ENCODE peak calls at places on chromosome 9, in six cellular contexts. One of them, this sample, is unnamed. For H3K27me3, the result is how much of the 10 kb centered on the place peaks cover.

GRCh38 chr9:120885968-120886367 is 9.0 kb upstream of the PHF19 start:
- DNase-seq in GM23338: no peak
- DNase-seq in CD8-positive, alpha-beta T cell: no peak
- DNase-seq in brain microvascular endothelial cell: no peak
- DNase-seq in astrocyte: no peak
- DNase-seq in aorta: no peak
- DNase-seq in this sample: peak

GRCh38 chr9:8860925-8861324 is 1061.3 kb upstream of the DMAC1 start:
- DNase-seq in GM23338: no peak
- DNase-seq in CD8-positive, alpha-beta T cell: no peak
- DNase-seq in aorta: no peak
- DNase-seq in brain microvascular endothelial cell: peak
- DNase-seq in astrocyte: peak
- DNase-seq in this sample: no peak

GRCh38 chr9:81521892-81522291 is 167.5 kb downstream of the TLE1 start:
- DNase-seq in CD8-positive, alpha-beta T cell: no peak
- DNase-seq in aorta: no peak
- DNase-seq in brain microvascular endothelial cell: no peak
- DNase-seq in GM23338: no peak
- DNase-seq in astrocyte: no peak
- DNase-seq in this sample: no peak

GRCh38 chr9:95857122-95857521 is 18.4 kb upstream of the ERCC6L2 start:
- DNase-seq in aorta: no peak
- DNase-seq in brain microvascular endothelial cell: peak
- DNase-seq in GM23338: peak
- DNase-seq in astrocyte: peak
- DNase-seq in CD8-positive, alpha-beta T cell: no peak
- DNase-seq in this sample: no peak

GRCh38 chr9:35364817-35365585 is 124.9 kb upstream of the RUSC2 start:
- DNase-seq in brain microvascular endothelial cell: no peak
- DNase-seq in aorta: no peak
- DNase-seq in CD8-positive, alpha-beta T cell: no peak
- DNase-seq in astrocyte: no peak
- DNase-seq in GM23338: no peak
- DNase-seq in this sample: no peak

GRCh38 chr9:109244179-109245132 is 76.4 kb downstream of the EPB41L4B start:
- DNase-seq in GM23338: peak
- DNase-seq in CD8-positive, alpha-beta T cell: peak
- DNase-seq in brain microvascular endothelial cell: peak
- DNase-seq in astrocyte: peak
- DNase-seq in aorta: peak
- DNase-seq in this sample: peak

GRCh38 chr9:92735907-92736600 is 28.6 kb downstream of the BICD2 start:
- DNase-seq in CD8-positive, alpha-beta T cell: no peak
- DNase-seq in aorta: no peak
- DNase-seq in astrocyte: no peak
- DNase-seq in brain microvascular endothelial cell: no peak
- DNase-seq in GM23338: no peak
- DNase-seq in this sample: no peak

GRCh38 chr9:37338218-37338617 is 84.3 kb upstream of the GRHPR start:
- DNase-seq in aorta: no peak
- DNase-seq in GM23338: no peak
- DNase-seq in astrocyte: no peak
- DNase-seq in CD8-positive, alpha-beta T cell: no peak
- DNase-seq in brain microvascular endothelial cell: no peak
- DNase-seq in this sample: no peak

GRCh38 chr9:38038307-38039089 is 30.5 kb downstream of the SHB start:
- DNase-seq in GM23338: no peak
- DNase-seq in CD8-positive, alpha-beta T cell: no peak
- DNase-seq in brain microvascular endothelial cell: no peak
- DNase-seq in aorta: no peak
- DNase-seq in astrocyte: no peak
- DNase-seq in this sample: no peak

GRCh38 chr9:133674091-133674490 is 37.9 kb downstream of the DBH start:
- DNase-seq in CD8-positive, alpha-beta T cell: no peak
- DNase-seq in GM23338: no peak
- DNase-seq in astrocyte: no peak
- DNase-seq in aorta: no peak
- DNase-seq in brain microvascular endothelial cell: no peak
- DNase-seq in this sample: no peak

GRCh38 chr9:133679466-133680051 is 43.4 kb downstream of the DBH start:
- DNase-seq in CD8-positive, alpha-beta T cell: no peak
- DNase-seq in astrocyte: no peak
- DNase-seq in brain microvascular endothelial cell: no peak
- DNase-seq in GM23338: no peak
- DNase-seq in aorta: no peak
- DNase-seq in this sample: peak

GRCh38 chr9:133679056-133679455 is 42.9 kb downstream of the DBH start:
- DNase-seq in CD8-positive, alpha-beta T cell: no peak
- DNase-seq in GM23338: no peak
- DNase-seq in brain microvascular endothelial cell: no peak
- DNase-seq in aorta: no peak
- DNase-seq in astrocyte: no peak
- DNase-seq in this sample: no peak

GRCh38 chr9:133677126-133678010 is 41.2 kb downstream of the DBH start:
- DNase-seq in brain microvascular endothelial cell: no peak
- DNase-seq in CD8-positive, alpha-beta T cell: peak
- DNase-seq in astrocyte: no peak
- DNase-seq in GM23338: no peak
- DNase-seq in aorta: no peak
- DNase-seq in this sample: peak

DNA sequence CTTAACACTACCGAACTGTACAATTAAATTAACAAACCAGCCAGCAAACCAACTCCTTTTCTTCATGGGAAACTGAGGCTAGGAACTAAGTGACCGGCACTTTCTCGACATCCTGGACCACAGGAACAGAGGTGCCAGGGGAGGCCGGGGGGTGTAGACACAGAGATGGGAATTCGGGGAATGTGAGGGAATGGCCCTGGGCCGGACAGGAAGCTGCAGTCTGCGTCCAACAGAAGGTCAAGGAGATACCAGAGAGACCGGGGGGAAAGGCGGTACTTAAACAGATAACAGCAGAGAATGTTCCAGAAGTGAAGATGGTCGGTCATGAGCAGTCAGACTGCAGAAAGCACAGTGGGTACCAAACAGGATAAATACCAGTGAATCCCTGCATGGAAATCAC is 40.3 kb downstream of the DBH start:
- DNase-seq in brain microvascular endothelial cell: no peak
- DNase-seq in GM23338: no peak
- DNase-seq in aorta: no peak
- DNase-seq in CD8-positive, alpha-beta T cell: no peak
- DNase-seq in astrocyte: no peak
- DNase-seq in this sample: no peak
- H3K27me3 ChIP-seq in brain microvascular endothelial cell: under half
- H3K27me3 ChIP-seq in GM23338: under half
- H3K27me3 ChIP-seq in aorta: under half
- H3K27me3 ChIP-seq in CD8-positive, alpha-beta T cell: under half
- H3K27me3 ChIP-seq in astrocyte: under half
- H3K27me3 ChIP-seq in this sample: under half

DNA sequence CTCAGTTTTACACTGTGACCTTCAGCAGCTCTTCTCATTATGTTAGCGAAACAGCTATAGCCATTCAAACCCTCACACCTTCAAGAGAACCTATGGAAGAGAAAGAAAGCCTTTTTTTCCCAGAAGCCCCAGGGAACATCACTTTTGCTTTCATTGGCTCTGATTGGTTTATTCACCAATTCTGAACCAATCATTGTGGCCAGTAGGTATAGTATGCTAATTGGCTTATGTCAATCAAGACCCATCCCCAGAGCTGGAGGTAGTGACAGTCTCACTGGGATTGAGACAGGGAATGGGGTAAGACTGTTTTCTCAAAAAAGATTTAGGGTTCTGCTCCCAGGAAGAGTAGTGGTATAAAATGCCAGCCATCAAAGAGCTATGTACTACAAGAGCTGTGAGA is 74.1 kb upstream of the FSD1L start:
- DNase-seq in CD8-positive, alpha-beta T cell: no peak
- DNase-seq in brain microvascular endothelial cell: no peak
- DNase-seq in GM23338: no peak
- DNase-seq in aorta: no peak
- DNase-seq in astrocyte: no peak
- DNase-seq in this sample: no peak
- H3K27me3 ChIP-seq in CD8-positive, alpha-beta T cell: under half
- H3K27me3 ChIP-seq in brain microvascular endothelial cell: under half
- H3K27me3 ChIP-seq in GM23338: under half
- H3K27me3 ChIP-seq in aorta: under half
- H3K27me3 ChIP-seq in astrocyte: under half
- H3K27me3 ChIP-seq in this sample: under half

GRCh38 chr9:21754741-21755140 is 47.7 kb upstream of the MTAP start:
- DNase-seq in CD8-positive, alpha-beta T cell: no peak
- DNase-seq in astrocyte: no peak
- DNase-seq in GM23338: no peak
- DNase-seq in brain microvascular endothelial cell: no peak
- DNase-seq in aorta: no peak
- DNase-seq in this sample: no peak
- H3K27me3 ChIP-seq in CD8-positive, alpha-beta T cell: under half
- H3K27me3 ChIP-seq in astrocyte: under half
- H3K27me3 ChIP-seq in GM23338: half or more
- H3K27me3 ChIP-seq in brain microvascular endothelial cell: under half
- H3K27me3 ChIP-seq in aorta: under half
- H3K27me3 ChIP-seq in this sample: half or more

DNA sequence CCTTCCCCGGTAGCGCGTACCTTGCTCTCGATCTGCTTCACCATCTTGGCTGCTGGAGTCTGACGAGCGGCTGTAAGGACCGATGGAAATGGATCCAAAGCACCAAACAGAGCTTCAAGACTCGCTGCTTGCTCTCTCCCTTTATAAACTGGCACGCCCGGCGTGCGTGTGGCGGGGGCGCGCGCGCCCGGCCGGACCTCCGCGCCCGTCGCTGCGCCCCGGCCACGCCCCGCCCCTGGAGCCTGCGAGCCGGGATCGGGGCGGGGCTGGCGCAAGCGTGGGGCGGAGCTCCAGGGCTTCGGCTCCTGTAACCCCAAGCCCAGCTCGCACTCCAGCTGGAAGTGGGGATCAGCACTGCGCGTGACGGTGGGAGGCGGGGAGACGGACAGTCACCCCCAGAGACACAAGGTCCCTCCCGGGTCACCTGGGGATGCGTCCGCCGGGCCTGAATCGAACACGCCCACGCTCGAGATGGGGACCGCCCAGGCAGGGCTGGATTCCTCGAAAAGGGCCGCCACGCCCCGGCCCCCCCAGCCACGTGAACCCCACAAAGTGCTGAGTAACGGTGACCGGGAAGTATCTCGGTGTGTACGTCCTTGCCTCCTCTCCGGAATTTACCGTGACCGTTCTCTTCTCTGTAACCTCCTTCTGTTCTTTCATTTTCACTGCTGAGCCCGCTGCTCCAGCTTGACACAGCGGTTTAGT is at the start of gene TXN:
- DNase-seq in astrocyte: peak
- DNase-seq in CD8-positive, alpha-beta T cell: peak
- DNase-seq in brain microvascular endothelial cell: peak
- DNase-seq in GM23338: peak
- DNase-seq in aorta: peak
- DNase-seq in this sample: peak
- H3K27me3 ChIP-seq in astrocyte: under half
- H3K27me3 ChIP-seq in CD8-positive, alpha-beta T cell: under half
- H3K27me3 ChIP-seq in brain microvascular endothelial cell: under half
- H3K27me3 ChIP-seq in GM23338: under half
- H3K27me3 ChIP-seq in aorta: under half
- H3K27me3 ChIP-seq in this sample: under half